ENCODE peak calls at places on chromosomes 13 and 19, in eight cellular contexts. M, U, T, W, P, H, B and Q are unnamed samples.

GRCh38 chr13:40679586-40679985 is 13.1 kb upstream of the FOXO1 start:
- DNase-seq in W (no peak), P (no peak), H (no peak), T (no peak), B (no peak), M (no peak), U (no peak), Q (no peak)

GRCh38 chr19:54035215-54036178 is 28.2 kb downstream of the VSTM1 start:
- DNase-seq in T (peak; percentile 93), U (no peak), B (peak; percentile 87), P (no peak), W (no peak), M (no peak), H (no peak), Q (no peak)

GRCh38 chr19:49129238-49129583 is 9.9 kb downstream of the PPFIA3 start:
- DNase-seq in H (no peak), P (no peak), B (peak; percentile 36), W (no peak), M (no peak), T (no peak), U (no peak), Q (no peak)

GRCh38 chr13:98198683-98199082 is 21.6 kb upstream of the RNF113B start:
- DNase-seq in T (no peak), U (no peak), B (no peak), H (no peak), W (no peak), M (no peak), P (no peak), Q (no peak)

GRCh38 chr19:30978639-30979038 is 370.6 kb downstream of the TSHZ3 start:
- DNase-seq in H (no peak), U (no peak), T (no peak), M (no peak), W (no peak), B (no peak), P (no peak), Q (no peak)

GRCh38 chr19:51480590-51480989 is 2.3 kb downstream of the CEACAM18 start:
- DNase-seq in W (no peak), U (peak; percentile 68), H (no peak), T (no peak), M (no peak), P (no peak), B (peak; percentile 14), Q (no peak)

GRCh38 chr13:91017031-91017668 is 330.3 kb upstream of the MIR17HG start:
- DNase-seq in M (no peak), U (no peak), H (no peak), W (peak; percentile 28), P (no peak), B (peak; percentile 10), T (peak; percentile 12), Q (peak; percentile 10)

GRCh38 chr19:3665681-3666544 is 34.4 kb downstream of the PIP5K1C start:
- DNase-seq in W (peak; percentile 79), M (peak; percentile 69), P (peak; percentile 84), B (peak; percentile 27), T (peak; percentile 17), H (peak; percentile 42), U (peak; percentile 95), Q (peak; percentile 68)

GRCh38 chr13:47218611-47219010 is 321.8 kb upstream of the HTR2A start:
- DNase-seq in P (no peak), M (no peak), T (no peak), W (no peak), U (no peak), B (no peak), H (no peak), Q (no peak)

GRCh38 chr13:96730676-96731075 is 263.6 kb downstream of the OXGR1 start:
- DNase-seq in U (no peak), P (no peak), T (no peak), H (no peak), W (no peak), B (no peak), M (no peak), Q (no peak)

GRCh38 chr13:45928843-45929242 is 77.3 kb upstream of the SIAH3 start:
- DNase-seq in T (no peak), H (no peak), U (no peak), M (no peak), W (no peak), B (no peak), P (no peak), Q (no peak)

GRCh38 chr19:42291437-42291815 is 10.5 kb upstream of the PRR19 start:
- DNase-seq in M (no peak), T (no peak), B (no peak), H (no peak), W (peak; percentile 65), P (peak; percentile 11), U (no peak), Q (no peak)

GRCh38 chr13:94825507-94825906 is 113.2 kb upstream of the SOX21 start:
- DNase-seq in P (peak; percentile 6), H (peak; percentile 37), T (peak; percentile 11), U (no peak), M (peak; percentile 52), W (peak; percentile 50), B (peak; percentile 51), Q (no peak)

GRCh38 chr13:110856941-110857835 is 57.7 kb downstream of the ANKRD10 start:
- DNase-seq in W (no peak), T (no peak), M (no peak), U (no peak), P (no peak), H (no peak), B (no peak), Q (no peak)

GRCh38 chr13:32538234-32538620 is 368 bp downstream of the N4BP2L2 start:
- DNase-seq in U (no peak), M (peak; percentile 39), B (peak; percentile 84), P (no peak), T (peak; percentile 41), W (peak; percentile 81), H (no peak), Q (peak; percentile 79)

GRCh38 chr19:6828306-6828697 is 55.8 kb downstream of the VAV1 start:
- DNase-seq in H (no peak), M (no peak), U (peak; percentile 66), P (no peak), W (no peak), B (no peak), T (no peak), Q (no peak)

GRCh38 chr19:18460313-18460712 is 22.4 kb upstream of the ISYNA1 start:
- DNase-seq in T (peak; percentile 72), P (no peak), W (peak; percentile 47), H (peak; percentile 60), M (no peak), B (peak; percentile 70), U (peak; percentile 95), Q (no peak)

GRCh38 chr13:83499286-83499685 is 383.0 kb downstream of the SLITRK1 start:
- DNase-seq in U (no peak), T (no peak), B (no peak), M (no peak), H (no peak), P (no peak), W (no peak), Q (no peak)

GRCh38 chr19:19274146-19274545 is 1.0 kb upstream of the TM6SF2 start:
- DNase-seq in P (no peak), T (no peak), M (no peak), H (no peak), W (no peak), B (no peak), U (no peak), Q (no peak)

GRCh38 chr19:55080121-55080914 is 4.6 kb downstream of the EPS8L1 start:
- DNase-seq in U (no peak), P (no peak), M (peak; percentile 60), W (peak; percentile 93), H (no peak), B (peak; percentile 63), T (peak; percentile 58), Q (peak; percentile 76)
- H3K4me3 ChIP-seq in U (no peak overlapping the region), P (peak overlapping the region; percentile 44), M (peak overlapping the region; percentile 54), W (no peak overlapping the region), H (peak overlapping the region; percentile 48), B (peak overlapping the region; percentile 68), T (peak overlapping the region; percentile 47), Q (peak overlapping the region; percentile 63)

DNA sequence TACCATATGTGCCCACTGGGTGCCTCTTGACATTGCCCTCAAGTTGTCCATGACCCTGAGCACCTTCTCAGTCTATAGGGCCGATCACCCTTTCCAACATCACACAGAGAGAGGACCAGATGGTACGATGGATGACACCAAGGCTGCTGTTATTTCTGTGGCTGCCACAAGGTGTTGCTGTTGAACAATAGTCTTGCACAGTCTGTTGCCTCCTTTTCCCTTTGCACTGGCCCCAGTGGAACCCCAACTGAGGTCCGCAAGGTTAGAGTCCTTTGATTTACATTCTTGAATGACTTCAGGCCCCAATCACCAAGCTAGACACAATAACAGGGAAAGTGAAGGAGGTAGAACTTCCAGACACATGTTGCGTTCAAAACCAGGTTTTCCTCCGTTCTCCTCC is 52.0 kb downstream of the TINCR start:
- DNase-seq in P (no peak), H (no peak), B (no peak), W (no peak), T (no peak), M (no peak), U (no peak), Q (no peak)
- TF ChIP-seq CTCF in P (no peak), H (no peak), B (no peak), W (no peak), T (no peak), M (no peak), U (no peak), Q (no peak)

DNA sequence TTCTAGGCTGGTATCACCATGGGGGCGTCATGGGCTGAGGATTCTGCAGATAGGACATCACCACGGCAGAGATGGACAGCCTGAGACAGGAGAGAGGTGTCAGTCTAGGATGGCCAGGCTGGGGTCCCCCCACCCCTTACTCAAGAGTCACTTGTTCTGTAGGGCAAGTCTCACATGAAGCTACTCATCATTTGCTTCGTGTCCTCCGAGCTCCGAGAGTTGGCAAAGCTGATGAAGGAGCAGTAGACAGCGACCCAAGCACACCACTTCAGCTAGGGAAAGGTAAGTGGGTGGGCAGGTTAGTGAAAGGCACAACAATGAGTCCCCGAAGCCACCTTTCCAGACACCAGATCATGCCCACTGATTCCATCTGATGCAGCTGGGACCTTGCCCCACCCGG is 1.7 kb downstream of the WDR83 start:
- DNase-seq in B (no peak), P (no peak), H (no peak), W (no peak), U (no peak), M (no peak), T (no peak), Q (no peak)
- H3K4me3 ChIP-seq in B (peak overlapping the region; percentile 89), P (peak overlapping the region; percentile 84), H (peak overlapping the region; percentile 72), W (peak overlapping the region; percentile 77), U (no peak overlapping the region), M (peak overlapping the region; percentile 100), T (peak overlapping the region; percentile 95), Q (peak overlapping the region; percentile 84)

GRCh38 chr13:41976491-41976890 is 15.6 kb upstream of the VWA8 start:
- DNase-seq in U (no peak), B (no peak), M (no peak), T (no peak), H (no peak), P (no peak), W (no peak), Q (no peak)

GRCh38 chr13:41974262-41974900 is 13.5 kb upstream of the VWA8 start:
- DNase-seq in P (no peak), U (no peak), W (no peak), H (no peak), T (no peak), M (no peak), B (no peak), Q (no peak)

GRCh38 chr13:41971848-41972247 is 10.9 kb upstream of the VWA8 start:
- DNase-seq in H (no peak), W (no peak), B (no peak), M (no peak), P (no peak), T (no peak), U (no peak), Q (no peak)

GRCh38 chr13:41970918-41971317 is 10.0 kb upstream of the VWA8 start:
- DNase-seq in U (no peak), W (no peak), B (no peak), H (no peak), P (no peak), M (no peak), T (no peak), Q (no peak)

GRCh38 chr13:41973247-41973741 is 12.4 kb upstream of the VWA8 start:
- DNase-seq in P (no peak), U (no peak), B (no peak), W (no peak), M (peak; percentile 10), T (peak; percentile 19), H (no peak), Q (no peak)
- TF ChIP-seq CTCF in P (no peak), U (no peak), B (no peak), W (no peak), M (no peak), T (peak; percentile 29), H (no peak), Q (no peak)